ENCODE peak calls at places on chromosomes 6 and 20, in seven cellular contexts. N, A, J, K, V, B and T are unnamed samples.

GRCh38 chr20:1535420-1536175 is 21.9 kb downstream of the SIRPD start:
- DNase-seq in J (no peak), V (no peak), N (no peak), K (peak; percentile 13), B (no peak), A (no peak), T (peak; percentile 41)

GRCh38 chr6:149856256-149856994 is 7.7 kb downstream of the LRP11 start:
- DNase-seq in A (no peak), J (no peak), N (no peak), K (no peak), B (no peak), V (no peak), T (no peak)

GRCh38 chr6:51218181-51218580 is 399.5 kb downstream of the TFAP2B start:
- DNase-seq in J (no peak), K (no peak), B (no peak), A (no peak), N (no peak), V (no peak), T (no peak)

GRCh38 chr6:102766946-102767345 is 1373.4 kb downstream of the GRIK2 start:
- DNase-seq in N (no peak), K (no peak), J (no peak), B (no peak), A (no peak), V (no peak), T (no peak)

GRCh38 chr6:116136373-116136772 is 10.4 kb upstream of the COL10A1 start:
- DNase-seq in J (no peak), A (no peak), B (no peak), V (no peak), K (no peak), N (no peak), T (no peak)

GRCh38 chr6:27019651-27020552 is 227.6 kb upstream of the PRSS16 start:
- DNase-seq in J (peak; percentile 89), B (peak; percentile 75), N (peak; percentile 84), V (peak; percentile 2), A (no peak), K (peak; percentile 81), T (no peak)

GRCh38 chr6:88662163-88662580 is 301.2 kb downstream of the RNGTT start:
- DNase-seq in B (no peak), J (no peak), K (no peak), V (no peak), N (no peak), A (no peak), T (no peak)

GRCh38 chr20:23668477-23668951 is 20.3 kb downstream of the CST4 start:
- DNase-seq in N (peak; percentile 76), V (peak; percentile 18), A (no peak), J (no peak), B (peak; percentile 69), K (peak; percentile 50), T (no peak)

GRCh38 chr20:49448917-49449316 is 33.6 kb downstream of the KCNB1 start:
- DNase-seq in V (no peak), N (no peak), B (no peak), A (no peak), J (no peak), K (no peak), T (no peak)